ENCODE peak calls at places on chromosomes 12 and 14, in nine cellular contexts. Y is IMR-90; T is dorsolateral prefrontal cortex; J is CD8-positive, alpha-beta T cell; N is CD8-positive, alpha-beta memory T cell; B is RWPE1; Q is spleen; W is H1; Z is mesendoderm. P is an unnamed sample.

GRCh38 chr12:85310456-85311076 is 30.5 kb downstream of the ALX1 start:
- DNase-seq in Y (peak; percentile 1), T (no peak), J (no peak), N (no peak), B (no peak), Q (no peak), W (no peak), Z (no peak), P (no peak)

GRCh38 chr14:50001999-50002925 is 109.4 kb downstream of the ARF6 start:
- DNase-seq in Y (no peak), T (no peak), J (peak; percentile 48), N (peak; percentile 61), B (no peak), Q (peak; percentile 88), W (no peak), Z (no peak), P (no peak)

GRCh38 chr12:40566246-40566645 is 126.0 kb upstream of the CNTN1 start:
- DNase-seq in Y (no peak), T (no peak), J (no peak), N (no peak), B (no peak), Q (no peak), W (no peak), Z (no peak), P (no peak)

GRCh38 chr12:51905507-51906438 is 1.5 kb upstream of the ACVRL1 start:
- DNase-seq in Y (peak; percentile 40), T (no peak), J (no peak), N (no peak), B (no peak), Q (no peak), W (no peak), Z (peak; percentile 90), P (no peak)

GRCh38 chr12:130589391-130590317 is 126.4 kb downstream of the RIMBP2 start:
- DNase-seq in Y (no peak), T (no peak), J (no peak), N (no peak), B (no peak), Q (no peak), W (no peak), Z (no peak), P (no peak)

GRCh38 chr12:752673-753400 is 458 bp downstream of the WNK1 start:
- DNase-seq in Y (peak; percentile 21), T (no peak), J (peak; percentile 18), N (peak; percentile 36), B (no peak), Q (peak; percentile 94), W (no peak), Z (peak; percentile 67), P (no peak)

GRCh38 chr12:104576980-104577925 is 120.5 kb downstream of the CHST11 start:
- DNase-seq in Y (peak; percentile 79), T (no peak), J (no peak), N (no peak), B (no peak), Q (no peak), W (no peak), Z (no peak), P (no peak)

GRCh38 chr14:90301580-90302181 is 30.1 kb downstream of the NRDE2 start:
- DNase-seq in Y (peak; percentile 80), T (no peak), J (no peak), N (no peak), B (peak; percentile 30), Q (no peak), W (no peak), Z (peak; percentile 37), P (no peak)

GRCh38 chr14:103007555-103007954 is 49.8 kb downstream of the CDC42BPB start:
- DNase-seq in Y (no peak), T (peak; percentile 76), J (no peak), N (no peak), B (no peak), Q (peak; percentile 84), W (no peak), Z (no peak), P (peak; percentile 75)

GRCh38 chr12:14256139-14256538 is 109.3 kb upstream of the ATF7IP start:
- DNase-seq in Y (peak; percentile 51), T (no peak), J (peak; percentile 30), N (peak; percentile 9), B (no peak), Q (no peak), W (no peak), Z (no peak), P (no peak)

GRCh38 chr14:85572845-85573244 is 42.9 kb downstream of the FLRT2 start:
- DNase-seq in Y (peak; percentile 90), T (no peak), J (no peak), N (no peak), B (peak; percentile 67), Q (no peak), W (no peak), Z (no peak), P (no peak)

GRCh38 chr12:14907953-14908352 is 22.3 kb upstream of the MGP start:
- DNase-seq in Y (peak; percentile 10), T (no peak), J (no peak), N (no peak), B (no peak), Q (no peak), W (no peak), Z (no peak), P (no peak)

GRCh38 chr12:119783787-119784186 is 93.3 kb downstream of the CIT start:
- DNase-seq in Y (no peak), T (no peak), J (no peak), N (no peak), B (no peak), Q (no peak), W (no peak), Z (peak; percentile 27), P (no peak)

GRCh38 chr14:31208546-31209424 is 1.2 kb upstream of the HECTD1 start:
- DNase-seq in Y (no peak), T (no peak), J (peak; percentile 23), N (no peak), B (no peak), Q (no peak), W (no peak), Z (no peak), P (no peak)

GRCh38 chr14:38405851-38406630 is 150.1 kb upstream of the CLEC14A start:
- DNase-seq in Y (peak; percentile 66), T (no peak), J (no peak), N (no peak), B (no peak), Q (no peak), W (no peak), Z (peak; percentile 74), P (no peak)
- H3K27ac ChIP-seq in Y (peak overlapping the region; percentile 66), T (no peak overlapping the region), J (no peak overlapping the region), N (no peak overlapping the region), B (no peak overlapping the region), Q (no peak overlapping the region), W (no peak overlapping the region), Z (no peak overlapping the region), P (no peak overlapping the region)

DNA sequence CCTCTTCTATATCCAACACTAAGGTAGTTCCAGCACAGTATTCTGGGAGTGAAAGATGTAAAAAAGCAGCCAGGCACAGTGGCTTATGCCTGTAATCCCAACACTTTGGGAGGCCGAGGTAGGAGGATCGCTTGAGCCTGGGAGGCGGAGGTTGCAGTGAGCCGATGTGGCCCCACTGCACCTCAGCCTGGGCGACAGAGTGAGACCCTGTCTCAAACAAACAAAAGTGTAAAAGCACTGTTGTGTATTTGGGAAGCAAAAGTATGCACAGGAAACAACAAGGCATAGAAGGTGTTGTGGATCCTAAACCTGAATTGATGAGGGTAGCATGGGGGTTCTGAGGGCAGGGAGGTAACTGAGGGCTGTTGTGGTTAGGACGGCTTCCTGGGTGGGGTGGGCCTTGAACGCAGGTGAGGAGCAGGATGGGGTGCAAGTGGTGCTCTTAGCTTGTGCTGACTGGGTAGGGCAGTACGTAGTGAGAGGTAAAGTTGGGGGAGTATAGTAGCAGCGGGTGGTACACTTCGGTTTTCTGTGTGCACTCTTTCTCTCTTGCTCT is 64.2 kb downstream of the RASSF3 start:
- DNase-seq in Y (no peak), T (no peak), J (peak; percentile 65), N (peak; percentile 44), B (no peak), Q (peak; percentile 83), W (no peak), Z (no peak), P (no peak)
- H3K27ac ChIP-seq in Y (no peak overlapping the region), T (no peak overlapping the region), J (peak overlapping the region; percentile 66), N (no peak overlapping the region), B (peak overlapping the region; percentile 52), Q (peak overlapping the region; percentile 86), W (no peak overlapping the region), Z (no peak overlapping the region), P (no peak overlapping the region)

GRCh38 chr12:101706403-101706802 is 9.0 kb downstream of the CHPT1 start:
- DNase-seq in Y (no peak), T (no peak), J (no peak), N (no peak), B (no peak), Q (no peak), W (no peak), Z (no peak), P (no peak)
- H3K27ac ChIP-seq in Y (no peak overlapping the region), T (no peak overlapping the region), J (no peak overlapping the region), N (no peak overlapping the region), B (no peak overlapping the region), Q (no peak overlapping the region), W (no peak overlapping the region), Z (no peak overlapping the region), P (no peak overlapping the region)

GRCh38 chr14:74577247-74577947 is 34.6 kb downstream of the LTBP2 start:
- DNase-seq in Y (peak; percentile 33), T (no peak), J (no peak), N (no peak), B (no peak), Q (peak; percentile 49), W (no peak), Z (no peak), P (no peak)

GRCh38 chr14:74580275-74580672 is 31.8 kb downstream of the LTBP2 start:
- DNase-seq in Y (no peak), T (no peak), J (no peak), N (no peak), B (no peak), Q (peak; percentile 9), W (no peak), Z (no peak), P (no peak)

GRCh38 chr14:74578479-74578878 is 33.6 kb downstream of the LTBP2 start:
- DNase-seq in Y (no peak), T (no peak), J (no peak), N (no peak), B (no peak), Q (peak; percentile 48), W (no peak), Z (no peak), P (no peak)

GRCh38 chr14:74577948-74578275 is 34.1 kb downstream of the LTBP2 start:
- DNase-seq in Y (no peak), T (no peak), J (no peak), N (no peak), B (no peak), Q (peak; percentile 39), W (no peak), Z (no peak), P (no peak)

DNA sequence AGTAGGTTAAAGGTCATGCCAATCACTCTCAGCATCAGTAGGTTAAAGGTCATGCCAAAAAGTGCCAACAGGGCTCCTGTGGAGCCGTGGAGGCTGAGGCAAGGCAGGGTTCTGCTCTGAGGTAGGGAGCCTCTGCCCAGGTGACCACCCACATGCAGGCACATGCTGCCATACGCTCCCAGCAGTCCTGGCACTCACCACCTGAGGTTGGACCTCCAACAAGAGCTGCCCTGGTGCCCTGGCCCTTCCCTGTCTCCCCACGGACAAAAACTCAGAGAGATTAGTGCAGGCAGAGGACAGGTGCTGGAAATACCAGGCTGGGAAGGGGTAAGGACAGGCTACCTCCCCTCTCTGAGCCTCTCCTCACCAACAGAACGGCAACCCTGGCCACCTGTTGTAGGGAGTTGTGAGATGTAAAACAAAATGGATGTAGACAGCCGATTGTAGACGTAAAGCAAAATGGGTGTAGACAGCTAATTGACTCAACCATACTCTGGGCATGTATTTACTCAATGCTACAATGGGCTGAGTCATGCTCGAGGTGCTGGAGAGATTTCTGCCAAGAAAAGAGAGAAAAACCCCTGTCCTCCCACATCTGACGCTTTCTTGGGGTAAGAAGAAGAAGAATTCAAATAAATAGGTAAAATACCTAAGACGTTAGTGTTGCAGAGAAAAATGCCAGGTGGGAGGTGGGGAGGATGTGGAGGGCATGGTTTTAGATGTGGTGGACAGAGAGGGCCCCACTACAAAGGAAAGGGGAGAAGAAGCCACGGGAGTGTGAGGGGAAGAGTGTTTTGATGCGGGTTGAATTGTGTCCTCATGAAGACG is 32.4 kb downstream of the LTBP2 start:
- DNase-seq in Y (peak; percentile 94), T (no peak), J (no peak), N (no peak), B (peak; percentile 93), Q (peak; percentile 50), W (no peak), Z (no peak), P (no peak)
- H3K27ac ChIP-seq in Y (peak overlapping the region; percentile 80), T (no peak overlapping the region), J (no peak overlapping the region), N (no peak overlapping the region), B (peak overlapping the region; percentile 96), Q (no peak overlapping the region), W (no peak overlapping the region), Z (no peak overlapping the region), P (no peak overlapping the region)